ENCODE peak calls at places on chromosomes 5 and 9, in eight cellular contexts. J is nucleus accumbens, V is epithelial cell of proximal tubule, S is NT2/D1, U is left cardiac atrium, A is endothelial cell, X is SJCRH30, E is T-helper 2 cell. R is an unnamed sample.

GRCh38 chr5:39270172-39270848 is 50.9 kb upstream of the FYB1 start:
- DNase-seq in V (no peak), E (peak), S (no peak), U (no peak), A (no peak), J (no peak), X (no peak), R (no peak)

GRCh38 chr5:80976985-80977384 is 16.8 kb downstream of the RASGRF2 start:
- DNase-seq in V (no peak), U (no peak), E (no peak), X (no peak), A (no peak), S (no peak), J (no peak), R (no peak)

GRCh38 chr5:140116716-140117115 is 2.8 kb downstream of the PURA start:
- DNase-seq in E (peak), U (no peak), J (no peak), X (no peak), V (no peak), A (no peak), S (no peak), R (no peak)

GRCh38 chr5:160312139-160312959 is at the start of gene CCNJL:
- DNase-seq in U (peak), V (no peak), J (peak), S (peak), E (no peak), X (peak), A (peak), R (peak)

GRCh38 chr5:139058121-139058520 is 140.0 kb downstream of the SIL1 start:
- DNase-seq in E (no peak), V (no peak), X (no peak), S (no peak), U (no peak), A (no peak), J (no peak), R (no peak)

GRCh38 chr9:1362845-1363244 is 312.7 kb downstream of the DMRT2 start:
- DNase-seq in V (no peak), A (no peak), U (no peak), J (no peak), X (no peak), E (no peak), S (no peak), R (no peak)

GRCh38 chr5:98796197-98796972 is 22.9 kb downstream of the RGMB start:
- DNase-seq in J (no peak), A (peak), V (no peak), U (no peak), X (peak), E (peak), S (peak), R (no peak)

GRCh38 chr9:122200960-122201635 is 27.7 kb downstream of the LHX6 start:
- DNase-seq in X (no peak), V (no peak), A (no peak), S (no peak), E (no peak), U (no peak), J (no peak), R (no peak)

GRCh38 chr5:176497852-176498251 is 39.4 kb downstream of the RNF44 start:
- DNase-seq in X (no peak), J (no peak), S (no peak), V (no peak), U (no peak), A (no peak), E (no peak), R (no peak)

GRCh38 chr9:96126321-96126881 is 175.6 kb downstream of the HSD17B3 start:
- DNase-seq in U (no peak), J (no peak), S (no peak), V (no peak), A (no peak), E (no peak), X (peak), R (no peak)

GRCh38 chr5:14685757-14686156 is 21.2 kb downstream of the OTULIN start:
- DNase-seq in X (peak), A (peak), S (no peak), E (peak), V (no peak), J (no peak), U (no peak), R (no peak)

GRCh38 chr5:10578869-10579268 is 15.0 kb downstream of the ANKRD33B start:
- DNase-seq in V (no peak), E (peak), A (no peak), X (no peak), J (no peak), S (no peak), U (no peak), R (no peak)